ENCODE peak calls at places on chromosome 20, in six cellular contexts. K is MM.1S, D is HCT116, Z is K562, M is DND-41, G is neural progenitor cell. F is an unnamed sample.

GRCh38 chr20:10665791-10666190 is 8.0 kb downstream of the JAG1 start:
- DNase-seq in K (no peak), D (no peak), Z (no peak), M (no peak), G (peak; percentile 61), F (no peak)

GRCh38 chr20:43949741-43950618 is 35.3 kb downstream of the TOX2 start:
- DNase-seq in K (peak; percentile 98), D (no peak), Z (peak; percentile 23), M (peak; percentile 97), G (no peak), F (no peak)

GRCh38 chr20:21251278-21251677 is 51.9 kb upstream of the XRN2 start:
- DNase-seq in K (no peak), D (no peak), Z (no peak), M (no peak), G (no peak), F (peak; percentile 15)

GRCh38 chr20:50193169-50193850 is 2.7 kb downstream of the CEBPB start:
- DNase-seq in K (no peak), D (no peak), Z (peak; percentile 60), M (no peak), G (no peak), F (no peak)

GRCh38 chr20:19683168-19683567 is 74.9 kb upstream of the RIN2 start:
- DNase-seq in K (no peak), D (no peak), Z (no peak), M (no peak), G (no peak), F (no peak)

GRCh38 chr20:8163543-8163942 is 31.5 kb downstream of the PLCB1 start:
- DNase-seq in K (no peak), D (no peak), Z (no peak), M (no peak), G (no peak), F (no peak)

GRCh38 chr20:44028868-44029847 is 114.5 kb downstream of the TOX2 start:
- DNase-seq in K (no peak), D (no peak), Z (no peak), M (peak; percentile 59), G (no peak), F (no peak)

GRCh38 chr20:19615629-19616028 is 142.4 kb upstream of the RIN2 start:
- DNase-seq in K (no peak), D (no peak), Z (no peak), M (no peak), G (no peak), F (no peak)

GRCh38 chr20:38247166-38247509 is 13.4 kb downstream of the KIAA1755 start:
- DNase-seq in K (no peak), D (no peak), Z (no peak), M (no peak), G (no peak), F (no peak)

GRCh38 chr20:25199473-25200265 is 4.2 kb downstream of the ENTPD6 start:
- DNase-seq in K (no peak), D (no peak), Z (no peak), M (peak; percentile 2), G (no peak), F (no peak)

GRCh38 chr20:58497076-58497665 is 18.0 kb downstream of the APCDD1L start:
- DNase-seq in K (no peak), D (no peak), Z (no peak), M (no peak), G (no peak), F (no peak)

GRCh38 chr20:16378712-16379111 is 194.5 kb downstream of the KIF16B start:
- DNase-seq in K (no peak), D (no peak), Z (no peak), M (no peak), G (no peak), F (no peak)

GRCh38 chr20:12970372-12970821 is 38.4 kb upstream of the SPTLC3 start:
- DNase-seq in K (peak; percentile 35), D (no peak), Z (no peak), M (peak; percentile 12), G (peak; percentile 56), F (no peak)

GRCh38 chr20:47328841-47329448 is 27.6 kb downstream of the ZMYND8 start:
- DNase-seq in K (no peak), D (no peak), Z (no peak), M (no peak), G (no peak), F (no peak)

GRCh38 chr20:11001767-11002540 is 328.2 kb upstream of the JAG1 start:
- DNase-seq in K (no peak), D (peak; percentile 95), Z (no peak), M (no peak), G (no peak), F (peak; percentile 97)

DNA sequence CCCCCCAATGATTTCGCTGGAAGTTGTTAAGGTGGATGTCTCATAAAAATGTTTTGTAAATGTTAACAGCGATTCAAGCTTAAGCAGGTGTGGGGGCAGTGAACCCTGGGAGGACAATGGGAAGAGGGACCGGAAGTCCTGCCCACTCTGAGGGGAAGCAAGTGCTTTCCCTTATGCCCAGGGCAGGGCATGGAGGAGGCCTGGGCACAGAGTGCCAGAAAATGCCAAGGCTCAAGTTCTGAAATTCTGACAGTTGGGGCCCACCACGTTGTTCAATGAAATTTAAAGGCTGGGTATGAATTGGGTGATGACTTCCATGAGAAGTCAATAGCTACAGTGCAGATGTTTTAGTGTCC is 132.7 kb upstream of the SALL4 start:
- DNase-seq in K (no peak), D (no peak), Z (no peak), M (no peak), G (no peak), F (no peak)
- H3K4me2 ChIP-seq in K (no peak overlapping the region), D (no peak overlapping the region), Z (no peak overlapping the region), M (no peak overlapping the region), G (no peak overlapping the region), F (no peak overlapping the region)

DNA sequence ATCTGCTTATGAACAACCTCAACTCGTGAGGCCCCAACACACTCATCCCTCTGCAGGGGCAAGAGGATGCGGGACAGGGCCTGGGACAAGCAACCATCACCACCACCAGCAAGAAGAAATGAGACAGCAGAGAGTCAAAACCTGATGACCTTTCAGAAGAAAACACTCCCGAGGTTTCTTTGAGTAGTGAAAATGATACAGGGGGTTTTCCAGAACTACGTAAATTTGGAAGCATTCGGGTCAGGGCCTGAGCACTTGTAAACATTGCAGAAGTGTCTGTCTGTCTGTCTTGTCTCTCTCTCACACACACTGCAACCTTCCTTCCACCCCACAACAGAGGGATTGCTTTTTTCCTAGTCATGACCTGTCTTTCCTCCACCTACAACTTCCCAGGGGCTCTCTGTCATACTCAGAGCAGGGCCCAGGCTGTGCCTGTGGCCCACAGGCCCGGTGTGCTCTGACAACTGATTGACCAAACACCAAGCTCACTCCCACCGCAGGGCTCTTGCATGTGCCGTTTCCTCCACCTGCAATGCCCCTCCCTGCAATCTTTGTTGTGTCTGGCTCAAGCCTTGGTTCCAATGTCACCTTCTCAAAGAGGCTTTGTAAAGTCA is 90.9 kb downstream of the BMP7 start:
- DNase-seq in K (peak; percentile 24), D (no peak), Z (no peak), M (no peak), G (no peak), F (no peak)
- H3K9ac ChIP-seq in K (no peak overlapping the region), D (no peak overlapping the region), Z (no peak overlapping the region), M (no peak overlapping the region), G (no peak overlapping the region), F (no peak overlapping the region)

GRCh38 chr20:41363601-41364000 is 3.0 kb downstream of the EMILIN3 start:
- DNase-seq in K (no peak), D (no peak), Z (no peak), M (no peak), G (no peak), F (no peak)

GRCh38 chr20:41365785-41366545 is 653 bp downstream of the EMILIN3 start:
- DNase-seq in K (no peak), D (no peak), Z (no peak), M (no peak), G (peak; percentile 62), F (no peak)

GRCh38 chr20:41362748-41363140 is 3.9 kb downstream of the EMILIN3 start:
- DNase-seq in K (no peak), D (no peak), Z (no peak), M (no peak), G (no peak), F (no peak)

GRCh38 chr20:41364967-41365765 is 1.5 kb downstream of the EMILIN3 start:
- DNase-seq in K (no peak), D (no peak), Z (no peak), M (no peak), G (no peak), F (no peak)

DNA sequence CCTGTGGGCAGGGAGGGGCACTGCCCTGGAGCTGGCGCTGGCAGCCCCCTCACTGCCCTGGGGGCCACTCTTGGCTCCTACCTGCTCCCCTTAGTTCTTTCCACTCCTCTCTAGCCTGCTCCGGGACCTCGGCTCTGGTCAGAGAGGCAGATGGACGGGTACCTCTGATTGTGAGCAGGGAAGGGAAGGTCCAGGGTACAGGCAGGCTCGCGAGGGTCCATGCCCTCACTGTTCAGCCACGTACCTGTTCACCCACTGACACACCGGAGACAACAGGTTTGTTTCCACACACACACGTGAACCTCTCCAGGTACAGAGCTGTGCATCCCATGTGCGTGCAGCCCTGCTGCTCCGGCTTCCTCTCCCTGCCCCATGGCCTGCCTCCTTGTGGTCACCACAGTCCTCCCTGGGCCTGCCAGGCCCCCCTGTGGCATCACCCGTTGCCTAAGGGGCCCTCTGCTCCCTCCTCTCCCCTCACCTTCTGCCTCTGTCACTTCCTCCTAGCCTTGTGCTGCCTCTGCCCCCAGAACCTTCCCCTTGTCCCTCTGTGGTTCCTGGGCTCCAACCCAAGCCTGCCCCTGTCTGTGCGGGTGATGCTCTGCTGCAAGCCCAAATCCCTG is 2.3 kb downstream of the EMILIN3 start:
- DNase-seq in K (no peak), D (no peak), Z (no peak), M (no peak), G (no peak), F (no peak)
- H2AFZ ChIP-seq in K (no peak overlapping the region), D (no peak overlapping the region), Z (no peak overlapping the region), M (no peak overlapping the region), G (no peak overlapping the region), F (no peak overlapping the region)

GRCh38 chr20:23156170-23156841 is 70.2 kb upstream of the CD93 start:
- DNase-seq in K (no peak), D (peak; percentile 78), Z (no peak), M (no peak), G (no peak), F (no peak)
- H3K4me2 ChIP-seq in K (no peak overlapping the region), D (peak overlapping the region; percentile 62), Z (peak overlapping the region; percentile 29), M (no peak overlapping the region), G (no peak overlapping the region), F (peak overlapping the region; percentile 61)

DNA sequence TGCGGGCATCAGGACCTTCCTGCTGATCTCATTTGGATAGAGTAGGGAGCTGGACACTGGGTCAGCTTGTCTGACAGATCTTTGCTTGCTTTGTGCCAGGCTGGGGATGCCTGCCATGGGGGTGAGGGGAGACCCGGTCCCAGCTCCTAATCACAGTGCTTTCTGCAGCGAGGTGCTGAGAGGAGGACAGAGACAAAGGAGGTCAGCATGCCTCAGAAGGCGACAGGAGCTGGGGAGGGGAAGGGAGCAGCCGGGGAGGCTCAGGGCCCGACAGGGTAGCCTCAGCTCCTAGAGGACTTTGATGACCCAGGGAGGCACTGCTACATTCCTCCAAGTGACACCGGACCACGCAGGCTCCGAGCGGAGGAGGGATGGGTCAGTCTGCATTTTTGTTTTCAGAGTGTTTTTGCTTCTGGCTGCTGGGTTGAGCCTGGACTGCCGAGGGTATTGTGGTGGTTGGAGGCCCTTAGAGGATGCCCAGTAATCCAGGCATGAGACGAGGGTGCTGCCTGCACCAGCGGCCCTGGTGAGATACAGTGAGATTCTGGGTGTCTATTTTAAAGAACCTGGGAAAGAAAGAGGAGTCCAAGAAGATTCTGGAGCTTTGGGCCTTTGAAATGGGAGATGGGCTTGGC is 7.8 kb downstream of the RBM38 start:
- DNase-seq in K (no peak), D (no peak), Z (no peak), M (no peak), G (peak; percentile 58), F (no peak)
- H3K9ac ChIP-seq in K (peak overlapping the region; percentile 87), D (no peak overlapping the region), Z (no peak overlapping the region), M (peak overlapping the region; percentile 44), G (no peak overlapping the region), F (no peak overlapping the region)

GRCh38 chr20:3175270-3175669 is 1.9 kb upstream of the LZTS3 start:
- DNase-seq in K (no peak), D (no peak), Z (no peak), M (no peak), G (no peak), F (no peak)
- H2AFZ ChIP-seq in K (no peak overlapping the region), D (no peak overlapping the region), Z (no peak overlapping the region), M (no peak overlapping the region), G (no peak overlapping the region), F (no peak overlapping the region)

F was measured in keratinocyte.